ENCODE peak calls at places on chromosomes 1 and 21, in nine cellular contexts. U is mammary epithelial cell, E is heart left ventricle, F is uterus, B is foreskin keratinocyte, J is endodermal cell, A is Caco-2, S is ovary, G is tibial artery. Z is an unnamed sample. For H3K4me1, the result is how much of the 10 kb centered on the place peaks cover.

GRCh38 chr1:154934358-154934948 is 2.1 kb downstream of the PMVK start:
- DNase-seq in B (no peak), U (no peak), S (no peak), G (no peak), J (no peak), F (no peak), A (no peak), E (no peak), Z (no peak)

GRCh38 chr1:28928306-28928987 is 14.1 kb downstream of the EPB41 start:
- DNase-seq in F (no peak), E (no peak), A (no peak), J (no peak), G (no peak), S (no peak), B (no peak), U (no peak), Z (no peak)

GRCh38 chr21:45579383-45580180 is 37.3 kb upstream of the SLC19A1 start:
- DNase-seq in A (peak), B (no peak), S (no peak), U (no peak), J (no peak), E (no peak), F (peak), G (peak), Z (no peak)

GRCh38 chr1:236320671-236321070 is 38.9 kb upstream of the ERO1B start:
- DNase-seq in G (no peak), U (no peak), F (no peak), S (no peak), B (no peak), J (no peak), E (no peak), A (no peak), Z (no peak)

GRCh38 chr1:239387304-239388231 is 1.2 kb downstream of the CHRM3 start:
- DNase-seq in A (no peak), U (peak), B (no peak), F (no peak), S (peak), E (no peak), G (no peak), J (peak), Z (no peak)

GRCh38 chr1:57065442-57065841 is 99.6 kb upstream of the C8B start:
- DNase-seq in S (no peak), F (no peak), E (no peak), A (no peak), J (no peak), U (no peak), G (no peak), B (no peak), Z (no peak)

GRCh38 chr1:114093624-114094302 is 59.9 kb downstream of the SYT6 start:
- DNase-seq in U (peak), E (no peak), J (no peak), A (no peak), G (no peak), F (no peak), S (no peak), B (peak), Z (no peak)

GRCh38 chr1:182120411-182121258 is 59.1 kb upstream of the ZNF648 start:
- DNase-seq in U (peak), J (no peak), G (no peak), S (peak), E (no peak), F (peak), A (peak), B (peak), Z (no peak)

GRCh38 chr21:18151046-18151445 is 93.6 kb upstream of the CHODL start:
- DNase-seq in A (no peak), U (no peak), F (no peak), G (no peak), E (no peak), S (no peak), J (no peak), B (no peak), Z (no peak)

DNA sequence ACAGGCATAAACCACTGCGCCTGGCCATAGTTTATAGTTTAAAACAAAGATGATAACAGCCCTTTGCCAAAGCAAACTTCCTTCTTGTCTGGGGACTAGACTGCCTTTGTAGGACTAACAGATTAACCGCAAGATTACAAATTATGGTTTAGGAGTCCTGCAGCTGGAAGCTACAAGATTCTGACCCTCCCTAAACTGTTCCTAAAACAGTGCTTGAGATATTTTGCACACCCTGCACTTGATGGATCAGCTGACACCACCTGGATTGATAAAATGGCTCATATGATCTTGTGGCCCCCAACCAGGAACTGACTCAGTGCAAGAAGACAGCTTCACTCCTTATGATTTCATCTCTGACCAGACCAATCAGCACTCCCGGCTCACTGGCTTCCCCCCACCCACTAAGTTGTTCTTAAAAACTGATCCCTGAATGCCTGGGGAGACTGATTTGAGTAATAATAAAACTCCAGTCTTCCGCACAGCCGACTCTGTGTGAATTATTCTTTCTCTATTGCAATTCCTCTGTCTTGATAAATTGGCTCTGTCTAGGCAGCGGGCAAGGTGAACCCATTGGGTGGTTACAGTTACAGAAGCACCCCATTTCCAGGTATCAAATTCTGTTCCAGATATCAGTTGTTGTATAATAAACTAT is 13.8 kb upstream of the RNF11 start:
- DNase-seq in F (no peak), J (no peak), A (no peak), E (no peak), B (no peak), G (no peak), U (no peak), S (no peak), Z (no peak)
- H3K4me1 ChIP-seq in F (under half), J (under half), A (under half), E (under half), B (under half), G (under half), U (under half), S (under half), Z (under half)

DNA sequence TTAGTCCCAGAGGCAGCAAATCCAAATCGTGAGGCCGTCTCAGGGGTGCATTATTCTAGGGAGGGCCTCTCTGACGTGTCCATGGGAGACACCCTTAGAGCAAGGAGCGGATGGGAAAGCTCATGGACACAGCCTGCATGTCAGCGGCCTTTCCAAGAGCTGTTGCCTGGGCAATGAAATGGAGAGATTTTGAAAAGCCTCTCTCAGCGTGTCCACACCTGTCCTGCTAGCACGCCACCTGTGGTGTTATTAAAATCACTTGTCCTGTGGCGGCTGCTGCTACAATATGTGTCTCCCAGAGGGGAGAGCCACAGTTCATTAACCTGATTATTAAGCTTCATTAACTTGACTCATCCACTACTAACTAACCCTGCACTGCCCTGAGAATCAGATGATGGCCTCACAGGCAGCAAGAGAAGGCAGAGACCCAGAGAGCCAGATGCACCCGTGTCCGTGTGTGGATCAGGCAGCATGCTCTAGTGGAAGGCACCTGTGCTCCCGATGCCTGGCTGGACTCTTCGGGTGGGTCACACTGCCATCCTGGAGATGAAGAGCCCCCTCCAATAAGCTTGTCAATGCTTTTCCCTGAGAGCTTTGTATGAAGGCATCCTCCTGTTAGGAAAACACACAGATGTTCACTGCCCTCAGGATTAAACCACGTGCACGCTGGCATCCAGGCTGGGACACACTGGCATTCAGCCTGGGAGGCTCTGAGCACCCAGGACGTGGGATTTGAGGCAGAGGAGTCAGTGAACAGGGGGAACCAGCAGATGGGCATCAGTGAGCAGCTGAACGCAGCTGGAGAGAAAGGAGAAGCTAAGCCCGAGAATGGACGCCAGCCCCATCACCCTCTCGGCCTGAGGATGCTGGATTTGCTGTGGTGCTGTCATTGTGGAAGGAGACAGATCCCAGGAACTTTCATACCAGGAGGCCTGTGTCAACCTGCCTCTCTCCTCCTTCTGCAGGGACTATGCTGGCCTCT is 133.1 kb downstream of the PGBD5 start:
- DNase-seq in U (peak), S (no peak), B (no peak), F (no peak), A (no peak), E (no peak), J (no peak), G (peak), Z (no peak)
- TF ChIP-seq CTCF in U (peak), S (no peak), B (peak), F (no peak), A (no peak), E (no peak), J (no peak), G (no peak), Z (no peak)

DNA sequence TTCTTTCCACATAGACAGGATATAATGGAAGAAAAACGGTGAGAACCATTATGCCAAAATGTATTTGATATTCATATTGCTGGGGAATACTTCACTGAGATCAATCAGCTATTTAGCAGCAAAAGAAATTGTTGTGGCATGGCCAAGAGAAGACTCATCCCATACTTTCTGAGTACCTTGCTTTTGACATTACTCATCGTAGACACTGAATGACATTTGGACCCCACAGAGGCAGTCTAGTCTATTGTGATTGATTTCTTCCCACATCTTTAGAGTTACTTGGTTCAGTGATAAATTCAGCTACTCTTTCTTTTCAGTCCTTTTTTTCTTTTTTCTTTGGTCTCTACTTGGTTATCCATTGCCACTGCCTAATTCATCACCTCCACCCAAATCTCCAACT is 22.1 kb downstream of the ATP1B1 start:
- DNase-seq in G (no peak), E (no peak), U (no peak), F (no peak), A (no peak), B (no peak), J (no peak), S (no peak), Z (no peak)
- H3K4me1 ChIP-seq in G (under half), E (under half), U (under half), F (under half), A (under half), B (under half), J (under half), S (under half), Z (under half)

GRCh38 chr1:245822997-245823396 is 668.2 kb downstream of the KIF26B start:
- DNase-seq in S (no peak), A (no peak), G (no peak), U (peak), J (no peak), B (peak), F (peak), E (no peak), Z (no peak)

GRCh38 chr1:245823408-245824147 is 668.8 kb downstream of the KIF26B start:
- DNase-seq in S (no peak), U (no peak), A (no peak), G (no peak), E (no peak), J (no peak), B (no peak), F (no peak), Z (no peak)

GRCh38 chr1:245829194-245829593 is 674.4 kb downstream of the KIF26B start:
- DNase-seq in G (no peak), F (no peak), U (no peak), J (no peak), B (no peak), E (no peak), S (no peak), A (no peak), Z (no peak)

GRCh38 chr1:245827306-245827705 is 672.5 kb downstream of the KIF26B start:
- DNase-seq in S (no peak), G (no peak), F (no peak), A (no peak), E (no peak), J (no peak), U (no peak), B (no peak), Z (no peak)

GRCh38 chr1:245825128-245825901 is 670.5 kb downstream of the KIF26B start:
- DNase-seq in U (no peak), G (no peak), A (no peak), B (no peak), J (peak), F (no peak), E (no peak), S (no peak), Z (no peak)
- TF ChIP-seq CTCF in U (peak), G (no peak), A (no peak), B (no peak), J (peak), F (no peak), E (peak), S (no peak), Z (no peak)